ENCODE peak calls at places on chromosomes 7 and 10, in nine cellular contexts. One of them, this sample, is unnamed.
A peak's percentile ranks its signal among the peaks of the same experiment; 100 is the strongest.

GRCh38 chr10:117442944-117443676 is 67.9 kb upstream of the PDZD8 start:
- DNase-seq in left ventricle myocardium inferior: peak; percentile 72
- DNase-seq in right lobe of liver: peak; percentile 87
- DNase-seq in brain microvascular endothelial cell: peak; percentile 65
- DNase-seq in PC-3: peak; percentile 59
- DNase-seq in lower leg skin: peak; percentile 98
- DNase-seq in foreskin fibroblast: peak; percentile 84
- DNase-seq in lung: peak; percentile 77
- DNase-seq in NB4: peak; percentile 86
- DNase-seq in this sample: peak; percentile 69

GRCh38 chr7:13518738-13519137 is 470.7 kb downstream of the ETV1 start:
- DNase-seq in lower leg skin: no peak
- DNase-seq in NB4: no peak
- DNase-seq in foreskin fibroblast: no peak
- DNase-seq in left ventricle myocardium inferior: no peak
- DNase-seq in lung: no peak
- DNase-seq in PC-3: no peak
- DNase-seq in brain microvascular endothelial cell: no peak
- DNase-seq in right lobe of liver: no peak
- DNase-seq in this sample: no peak

GRCh38 chr10:44377651-44378310 is 7.1 kb downstream of the CXCL12 start:
- DNase-seq in foreskin fibroblast: no peak
- DNase-seq in PC-3: no peak
- DNase-seq in lower leg skin: no peak
- DNase-seq in NB4: no peak
- DNase-seq in lung: no peak
- DNase-seq in right lobe of liver: no peak
- DNase-seq in left ventricle myocardium inferior: no peak
- DNase-seq in brain microvascular endothelial cell: no peak
- DNase-seq in this sample: no peak

GRCh38 chr10:43944742-43945730 is 296.4 kb upstream of the ZNF32 start:
- DNase-seq in foreskin fibroblast: no peak
- DNase-seq in lower leg skin: peak; percentile 48
- DNase-seq in brain microvascular endothelial cell: no peak
- DNase-seq in NB4: no peak
- DNase-seq in left ventricle myocardium inferior: no peak
- DNase-seq in lung: peak; percentile 22
- DNase-seq in right lobe of liver: peak; percentile 28
- DNase-seq in PC-3: no peak
- DNase-seq in this sample: no peak

GRCh38 chr10:77251297-77252013 is 386.2 kb downstream of the KCNMA1 start:
- DNase-seq in lung: no peak
- DNase-seq in foreskin fibroblast: peak; percentile 73
- DNase-seq in lower leg skin: no peak
- DNase-seq in NB4: peak; percentile 67
- DNase-seq in right lobe of liver: peak; percentile 60
- DNase-seq in brain microvascular endothelial cell: peak; percentile 47
- DNase-seq in left ventricle myocardium inferior: no peak
- DNase-seq in PC-3: peak; percentile 92
- DNase-seq in this sample: no peak

GRCh38 chr7:116356979-116357378 is 142.6 kb upstream of the CAV2 start:
- DNase-seq in NB4: no peak
- DNase-seq in PC-3: no peak
- DNase-seq in brain microvascular endothelial cell: no peak
- DNase-seq in lung: no peak
- DNase-seq in left ventricle myocardium inferior: no peak
- DNase-seq in right lobe of liver: no peak
- DNase-seq in lower leg skin: no peak
- DNase-seq in foreskin fibroblast: peak; percentile 33
- DNase-seq in this sample: no peak

GRCh38 chr7:142476077-142476476 is 218.2 kb upstream of the PRSS58 start:
- DNase-seq in NB4: no peak
- DNase-seq in lower leg skin: no peak
- DNase-seq in lung: no peak
- DNase-seq in foreskin fibroblast: peak; percentile 31
- DNase-seq in right lobe of liver: no peak
- DNase-seq in left ventricle myocardium inferior: no peak
- DNase-seq in PC-3: no peak
- DNase-seq in brain microvascular endothelial cell: no peak
- DNase-seq in this sample: no peak

GRCh38 chr10:110460111-110460809 is 37.4 kb upstream of the DUSP5 start:
- DNase-seq in lung: no peak
- DNase-seq in PC-3: peak; percentile 44
- DNase-seq in right lobe of liver: peak; percentile 78
- DNase-seq in left ventricle myocardium inferior: peak; percentile 34
- DNase-seq in NB4: peak; percentile 91
- DNase-seq in brain microvascular endothelial cell: peak; percentile 16
- DNase-seq in foreskin fibroblast: peak; percentile 52
- DNase-seq in lower leg skin: peak; percentile 89
- DNase-seq in this sample: peak; percentile 38

GRCh38 chr7:90303241-90303640 is 17.9 kb downstream of the FAM237B start:
- DNase-seq in left ventricle myocardium inferior: no peak
- DNase-seq in foreskin fibroblast: no peak
- DNase-seq in lower leg skin: no peak
- DNase-seq in brain microvascular endothelial cell: no peak
- DNase-seq in PC-3: peak; percentile 58
- DNase-seq in right lobe of liver: no peak
- DNase-seq in NB4: no peak
- DNase-seq in lung: no peak
- DNase-seq in this sample: no peak

DNA sequence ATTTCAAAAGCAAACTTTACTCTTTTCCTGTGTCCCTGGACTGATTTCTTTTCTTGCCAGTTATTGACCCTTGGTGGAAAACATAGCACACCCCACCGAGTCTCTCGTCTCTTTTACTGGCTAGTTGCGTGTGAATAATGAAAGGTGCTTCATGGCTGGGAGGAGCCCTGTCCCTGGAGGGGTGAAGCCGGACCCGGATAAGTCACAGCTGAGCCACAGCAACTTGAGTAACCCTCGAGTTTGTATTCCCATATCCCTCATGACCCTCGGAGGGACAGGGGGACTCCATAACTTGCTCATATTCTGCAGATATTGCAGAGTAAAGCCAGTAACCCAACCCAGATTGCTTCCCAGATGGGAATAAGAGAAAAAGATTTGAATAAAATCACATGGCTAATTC is 147.5 kb upstream of the FRMD4A start:
- DNase-seq in lung: no peak
- DNase-seq in PC-3: no peak
- DNase-seq in left ventricle myocardium inferior: no peak
- DNase-seq in brain microvascular endothelial cell: no peak
- DNase-seq in foreskin fibroblast: no peak
- DNase-seq in NB4: no peak
- DNase-seq in lower leg skin: peak; percentile 65
- DNase-seq in right lobe of liver: peak; percentile 14
- DNase-seq in this sample: no peak
- TF ChIP-seq CTCF in lung: no peak
- TF ChIP-seq CTCF in PC-3: no peak
- TF ChIP-seq CTCF in left ventricle myocardium inferior: no peak
- TF ChIP-seq CTCF in brain microvascular endothelial cell: no peak
- TF ChIP-seq CTCF in foreskin fibroblast: no peak
- TF ChIP-seq CTCF in NB4: no peak
- TF ChIP-seq CTCF in lower leg skin: no peak
- TF ChIP-seq CTCF in right lobe of liver: no peak
- TF ChIP-seq CTCF in this sample: no peak

GRCh38 chr10:103854687-103855423 is 521 bp downstream of the SH3PXD2A start:
- DNase-seq in brain microvascular endothelial cell: no peak
- DNase-seq in right lobe of liver: no peak
- DNase-seq in left ventricle myocardium inferior: peak; percentile 57
- DNase-seq in foreskin fibroblast: peak; percentile 64
- DNase-seq in lower leg skin: peak; percentile 89
- DNase-seq in NB4: peak; percentile 74
- DNase-seq in lung: no peak
- DNase-seq in PC-3: no peak
- DNase-seq in this sample: peak; percentile 77
- TF ChIP-seq CTCF in brain microvascular endothelial cell: peak; percentile 48
- TF ChIP-seq CTCF in right lobe of liver: no peak
- TF ChIP-seq CTCF in left ventricle myocardium inferior: peak; percentile 43
- TF ChIP-seq CTCF in foreskin fibroblast: peak; percentile 13
- TF ChIP-seq CTCF in lower leg skin: no peak
- TF ChIP-seq CTCF in NB4: no peak
- TF ChIP-seq CTCF in lung: no peak
- TF ChIP-seq CTCF in PC-3: peak; percentile 23
- TF ChIP-seq CTCF in this sample: peak; percentile 36

GRCh38 chr7:66198956-66199355 is 6.2 kb upstream of the TPST1 start:
- DNase-seq in left ventricle myocardium inferior: no peak
- DNase-seq in right lobe of liver: no peak
- DNase-seq in PC-3: no peak
- DNase-seq in lower leg skin: no peak
- DNase-seq in brain microvascular endothelial cell: no peak
- DNase-seq in foreskin fibroblast: no peak
- DNase-seq in NB4: no peak
- DNase-seq in lung: no peak
- DNase-seq in this sample: no peak
- TF ChIP-seq CTCF in left ventricle myocardium inferior: no peak
- TF ChIP-seq CTCF in right lobe of liver: no peak
- TF ChIP-seq CTCF in PC-3: no peak
- TF ChIP-seq CTCF in lower leg skin: no peak
- TF ChIP-seq CTCF in brain microvascular endothelial cell: no peak
- TF ChIP-seq CTCF in foreskin fibroblast: no peak
- TF ChIP-seq CTCF in NB4: no peak
- TF ChIP-seq CTCF in lung: no peak
- TF ChIP-seq CTCF in this sample: no peak

GRCh38 chr10:129657297-129657974 is 190.4 kb downstream of the MGMT start:
- DNase-seq in left ventricle myocardium inferior: no peak
- DNase-seq in lung: no peak
- DNase-seq in right lobe of liver: no peak
- DNase-seq in brain microvascular endothelial cell: no peak
- DNase-seq in PC-3: no peak
- DNase-seq in lower leg skin: peak; percentile 64
- DNase-seq in foreskin fibroblast: no peak
- DNase-seq in NB4: no peak
- DNase-seq in this sample: no peak

GRCh38 chr10:129656642-129657041 is 189.6 kb downstream of the MGMT start:
- DNase-seq in left ventricle myocardium inferior: no peak
- DNase-seq in right lobe of liver: no peak
- DNase-seq in PC-3: no peak
- DNase-seq in foreskin fibroblast: no peak
- DNase-seq in NB4: no peak
- DNase-seq in brain microvascular endothelial cell: no peak
- DNase-seq in lower leg skin: no peak
- DNase-seq in lung: no peak
- DNase-seq in this sample: no peak

GRCh38 chr10:129659881-129660280 is 192.8 kb downstream of the MGMT start:
- DNase-seq in brain microvascular endothelial cell: no peak
- DNase-seq in left ventricle myocardium inferior: no peak
- DNase-seq in right lobe of liver: no peak
- DNase-seq in NB4: peak; percentile 52
- DNase-seq in PC-3: no peak
- DNase-seq in lung: no peak
- DNase-seq in lower leg skin: no peak
- DNase-seq in foreskin fibroblast: no peak
- DNase-seq in this sample: peak; percentile 79

GRCh38 chr10:129655679-129656031 is 188.6 kb downstream of the MGMT start:
- DNase-seq in NB4: no peak
- DNase-seq in brain microvascular endothelial cell: no peak
- DNase-seq in lower leg skin: no peak
- DNase-seq in foreskin fibroblast: no peak
- DNase-seq in left ventricle myocardium inferior: no peak
- DNase-seq in lung: no peak
- DNase-seq in PC-3: no peak
- DNase-seq in right lobe of liver: no peak
- DNase-seq in this sample: no peak

DNA sequence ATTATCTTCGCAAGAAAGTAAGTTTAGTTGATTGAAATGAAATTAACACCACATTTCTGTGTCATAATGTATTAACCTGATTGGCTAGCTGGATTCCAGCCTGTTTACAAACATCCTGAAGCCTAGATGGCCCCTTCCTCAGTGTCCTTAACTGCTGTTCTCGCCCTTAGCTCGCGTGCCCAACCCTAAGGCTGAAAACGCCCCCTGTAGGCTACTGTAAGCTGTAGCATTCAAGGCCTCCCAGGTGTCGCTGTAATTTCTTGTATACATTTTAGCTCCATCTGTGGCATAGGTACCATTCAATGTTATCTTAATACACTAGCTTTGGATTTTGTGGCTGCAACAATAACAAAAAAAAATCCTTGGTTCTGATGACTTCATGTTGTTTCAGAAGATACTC is 191.6 kb downstream of the MGMT start:
- DNase-seq in NB4: peak; percentile 38
- DNase-seq in PC-3: peak; percentile 30
- DNase-seq in left ventricle myocardium inferior: no peak
- DNase-seq in foreskin fibroblast: no peak
- DNase-seq in lung: no peak
- DNase-seq in right lobe of liver: no peak
- DNase-seq in lower leg skin: no peak
- DNase-seq in brain microvascular endothelial cell: no peak
- DNase-seq in this sample: peak; percentile 61
- TF ChIP-seq CTCF in NB4: peak; percentile 57
- TF ChIP-seq CTCF in PC-3: peak; percentile 62
- TF ChIP-seq CTCF in left ventricle myocardium inferior: peak; percentile 45
- TF ChIP-seq CTCF in foreskin fibroblast: no peak
- TF ChIP-seq CTCF in lung: no peak
- TF ChIP-seq CTCF in right lobe of liver: no peak
- TF ChIP-seq CTCF in lower leg skin: no peak
- TF ChIP-seq CTCF in brain microvascular endothelial cell: no peak
- TF ChIP-seq CTCF in this sample: peak; percentile 73

DNA sequence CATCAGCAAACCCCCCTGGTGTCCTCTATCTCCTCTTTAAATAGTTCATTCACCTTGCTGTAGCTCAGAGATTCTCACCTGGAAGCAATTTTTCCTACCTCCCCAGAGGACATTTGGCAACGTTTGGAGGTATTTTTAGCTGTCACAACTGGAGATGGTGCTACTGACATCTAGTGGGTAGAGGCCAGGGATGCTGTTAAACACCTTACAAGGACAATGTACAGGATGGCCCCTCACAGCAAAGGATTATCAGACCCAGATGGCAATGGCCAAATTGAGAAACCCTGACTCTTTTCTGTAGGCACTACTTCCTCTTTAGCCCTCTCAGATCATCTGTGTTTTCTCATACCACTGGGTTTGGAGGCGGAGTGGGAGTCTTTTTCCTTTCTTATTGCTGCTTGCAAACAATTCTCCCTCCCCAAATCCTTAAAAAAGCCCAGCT is 13.2 kb upstream of the TRA2A start:
- DNase-seq in PC-3: peak; percentile 74
- DNase-seq in brain microvascular endothelial cell: peak; percentile 35
- DNase-seq in lung: no peak
- DNase-seq in foreskin fibroblast: peak; percentile 59
- DNase-seq in NB4: peak; percentile 83
- DNase-seq in lower leg skin: no peak
- DNase-seq in left ventricle myocardium inferior: no peak
- DNase-seq in right lobe of liver: no peak
- DNase-seq in this sample: peak; percentile 55
- TF ChIP-seq CTCF in PC-3: peak; percentile 73
- TF ChIP-seq CTCF in brain microvascular endothelial cell: peak; percentile 57
- TF ChIP-seq CTCF in lung: no peak
- TF ChIP-seq CTCF in foreskin fibroblast: peak; percentile 29
- TF ChIP-seq CTCF in NB4: peak; percentile 26
- TF ChIP-seq CTCF in lower leg skin: no peak
- TF ChIP-seq CTCF in left ventricle myocardium inferior: peak; percentile 48
- TF ChIP-seq CTCF in right lobe of liver: peak; percentile 46
- TF ChIP-seq CTCF in this sample: peak; percentile 65

This sample was measured in A673.